ENCODE peak calls at places on chromosome X, in seven cellular contexts. E is stomach, C is sigmoid colon, P is suprapubic skin, Y is esophagus muscularis mucosa, T is HepG2, N is H1. J is an unnamed sample.

GRCh38 chrX:123830309-123830708 is 29.5 kb upstream of the XIAP start:
- DNase-seq in E (peak), C (no peak), P (no peak), Y (no peak), T (peak), N (no peak), J (peak)

GRCh38 chrX:23246001-23246400 is 88.6 kb upstream of the PTCHD1 start:
- DNase-seq in E (no peak), C (no peak), P (no peak), Y (no peak), T (no peak), N (no peak), J (no peak)

GRCh38 chrX:51860679-51861078 is 32.7 kb upstream of the MAGED1 start:
- DNase-seq in E (no peak), C (no peak), P (no peak), Y (no peak), T (peak), N (no peak), J (peak)

GRCh38 chrX:72201836-72202536 is 20.4 kb downstream of the PIN4 start:
- DNase-seq in E (no peak), C (no peak), P (no peak), Y (no peak), T (no peak), N (no peak), J (no peak)

GRCh38 chrX:6184900-6185515 is 43.7 kb downstream of the NLGN4X start:
- DNase-seq in E (no peak), C (no peak), P (no peak), Y (no peak), T (no peak), N (no peak), J (peak)

GRCh38 chrX:2401590-2402360 is 99.0 kb downstream of the DHRSX start:
- DNase-seq in E (peak), C (no peak), P (peak), Y (no peak), T (peak), N (no peak), J (no peak)

GRCh38 chrX:41600266-41600665 is 88.5 kb upstream of the GPR34 start:
- DNase-seq in E (no peak), C (no peak), P (no peak), Y (no peak), T (no peak), N (no peak), J (no peak)

GRCh38 chrX:9285342-9285771 is 179.5 kb upstream of the TBL1X start:
- DNase-seq in E (no peak), C (no peak), P (no peak), Y (no peak), T (no peak), N (no peak), J (no peak)

GRCh38 chrX:87941841-87942240 is 424.2 kb downstream of the KLHL4 start:
- DNase-seq in E (no peak), C (no peak), P (no peak), Y (no peak), T (no peak), N (no peak), J (no peak)

GRCh38 chrX:129785160-129785947 is 5.6 kb downstream of the SASH3 start:
- DNase-seq in E (no peak), C (peak), P (no peak), Y (no peak), T (no peak), N (no peak), J (no peak)

GRCh38 chrX:119398974-119399771 is at the start of gene SLC25A43:
- DNase-seq in E (peak), C (peak), P (no peak), Y (no peak), T (no peak), N (peak), J (peak)

GRCh38 chrX:153468008-153468580 is 2.3 kb downstream of the HAUS7 start:
- DNase-seq in E (no peak), C (peak), P (no peak), Y (no peak), T (no peak), N (no peak), J (no peak)

GRCh38 chrX:2708016-2708415 is 16.9 kb downstream of the CD99 start:
- DNase-seq in E (no peak), C (no peak), P (no peak), Y (no peak), T (no peak), N (no peak), J (no peak)

GRCh38 chrX:41250867-41251266 is 83.1 kb upstream of the DDX3X start:
- DNase-seq in E (no peak), C (no peak), P (no peak), Y (no peak), T (no peak), N (no peak), J (no peak)

GRCh38 chrX:140475025-140475424 is 29.8 kb downstream of the SOX3 start:
- DNase-seq in E (no peak), C (no peak), P (no peak), Y (no peak), T (no peak), N (peak), J (no peak)

GRCh38 chrX:119654112-119654531 is 38.8 kb downstream of the SEPTIN6 start:
- DNase-seq in E (no peak), C (peak), P (no peak), Y (no peak), T (no peak), N (no peak), J (no peak)

GRCh38 chrX:139044680-139045079 is 333.2 kb upstream of the FGF13 start:
- DNase-seq in E (no peak), C (no peak), P (no peak), Y (no peak), T (no peak), N (no peak), J (no peak)

GRCh38 chrX:30895331-30895730 is 6.3 kb upstream of the TAB3 start:
- DNase-seq in E (no peak), C (no peak), P (no peak), Y (no peak), T (peak), N (no peak), J (no peak)

GRCh38 chrX:69072486-69073006 is 92.7 kb downstream of the PJA1 start:
- DNase-seq in E (no peak), C (no peak), P (peak), Y (no peak), T (no peak), N (no peak), J (no peak)

GRCh38 chrX:114626323-114626722 is 42.4 kb downstream of the HTR2C start:
- DNase-seq in E (no peak), C (no peak), P (no peak), Y (no peak), T (peak), N (no peak), J (no peak)

GRCh38 chrX:2855761-2856160 is 27.0 kb downstream of the GYG2 start:
- DNase-seq in E (no peak), C (no peak), P (no peak), Y (no peak), T (no peak), N (no peak), J (no peak)

GRCh38 chrX:49664824-49665223 is 31.0 kb downstream of the PAGE1 start:
- DNase-seq in E (no peak), C (no peak), P (no peak), Y (no peak), T (no peak), N (no peak), J (no peak)

GRCh38 chrX:49309401-49309981 is 6.0 kb downstream of the GAGE10 start:
- DNase-seq in E (no peak), C (no peak), P (no peak), Y (no peak), T (no peak), N (no peak), J (no peak)

GRCh38 chrX:50638123-50638522 is 167.5 kb upstream of the DGKK start:
- DNase-seq in E (no peak), C (no peak), P (no peak), Y (no peak), T (no peak), N (no peak), J (no peak)

GRCh38 chrX:129495941-129496340 is 27.3 kb downstream of the SMARCA1 start:
- DNase-seq in E (no peak), C (no peak), P (no peak), Y (no peak), T (no peak), N (no peak), J (no peak)

GRCh38 chrX:150569155-150569477 is 695 bp downstream of the MTM1 start:
- DNase-seq in E (peak), C (no peak), P (no peak), Y (no peak), T (no peak), N (no peak), J (peak)

GRCh38 chrX:141405486-141405877 is 163.2 kb upstream of the SPANXC start:
- DNase-seq in E (no peak), C (no peak), P (no peak), Y (no peak), T (no peak), N (no peak), J (no peak)

GRCh38 chrX:66000628-66001275 is 39.1 kb downstream of the VSIG4 start:
- DNase-seq in E (no peak), C (no peak), P (no peak), Y (no peak), T (no peak), N (no peak), J (no peak)

GRCh38 chrX:65999029-65999562 is 40.8 kb downstream of the VSIG4 start:
- DNase-seq in E (no peak), C (no peak), P (no peak), Y (no peak), T (no peak), N (no peak), J (no peak)

GRCh38 chrX:66000178-66000577 is 39.7 kb downstream of the VSIG4 start:
- DNase-seq in E (no peak), C (no peak), P (no peak), Y (no peak), T (no peak), N (no peak), J (no peak)

GRCh38 chrX:65999563-66000148 is 40.2 kb downstream of the VSIG4 start:
- DNase-seq in E (no peak), C (no peak), P (no peak), Y (no peak), T (no peak), N (no peak), J (no peak)

DNA sequence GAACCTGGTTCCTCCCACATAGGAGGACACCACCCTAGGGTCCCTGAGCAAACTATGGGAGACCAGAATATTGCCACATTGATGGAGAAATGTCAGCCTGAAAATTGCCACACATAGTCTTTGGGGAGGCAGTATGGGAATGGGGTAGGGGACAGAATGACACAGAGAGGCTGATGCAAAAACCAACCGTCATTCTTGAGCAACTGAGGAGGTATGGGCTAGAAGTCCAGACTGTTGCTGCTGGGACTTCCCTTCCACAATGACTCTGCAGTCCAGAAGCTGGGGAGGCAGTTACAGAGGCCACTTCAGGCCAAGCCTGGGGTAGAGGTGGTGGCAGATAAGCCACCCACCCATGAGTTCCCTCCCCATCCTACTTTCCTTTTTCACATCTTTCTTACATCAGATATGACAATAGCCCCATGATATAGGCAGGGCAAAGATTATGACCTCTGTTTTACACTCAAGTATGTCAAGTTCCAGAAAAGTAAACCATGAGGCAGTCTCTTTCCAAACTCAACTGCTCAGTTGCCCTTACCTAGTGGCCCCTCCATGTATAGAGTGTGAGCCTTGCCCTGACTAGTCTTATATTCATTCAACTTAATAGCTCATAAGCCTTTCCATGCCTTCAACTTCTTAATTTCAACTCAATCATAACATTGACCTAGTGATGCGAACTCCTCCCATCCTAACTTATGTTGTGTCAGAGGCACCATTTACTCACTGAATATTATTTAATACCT is 41.7 kb downstream of the VSIG4 start:
- DNase-seq in E (no peak), C (no peak), P (no peak), Y (no peak), T (no peak), N (no peak), J (no peak)
- TF ChIP-seq EP300 in E (no peak), C (no peak), P (no peak), Y (no peak), T (no peak), N (no peak), J (no peak)

DNA sequence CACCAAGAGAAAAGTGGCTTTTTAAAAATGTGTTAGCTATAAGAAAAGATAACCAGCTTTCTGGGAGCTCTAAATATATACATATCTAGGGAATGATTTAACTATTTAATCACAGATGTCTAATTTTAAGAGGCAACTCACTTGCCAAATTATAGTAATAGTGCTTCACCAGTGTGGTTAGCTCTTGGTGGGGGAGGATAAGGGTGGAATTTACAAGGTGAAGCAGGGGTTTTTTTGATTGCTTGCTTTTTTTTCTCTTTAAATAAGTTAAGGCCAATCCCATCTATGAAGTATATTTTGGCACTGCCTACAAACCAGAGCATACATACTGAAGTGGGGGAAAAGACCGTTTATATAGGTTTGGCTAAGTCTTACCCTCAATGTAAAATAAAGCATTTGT is 547.8 kb upstream of the DIPK2B start:
- DNase-seq in E (no peak), C (no peak), P (no peak), Y (no peak), T (no peak), N (no peak), J (no peak)
- TF ChIP-seq POLR2AphosphoS5 in E (no peak), C (no peak), P (no peak), Y (no peak), T (no peak), N (no peak), J (no peak)

DNA sequence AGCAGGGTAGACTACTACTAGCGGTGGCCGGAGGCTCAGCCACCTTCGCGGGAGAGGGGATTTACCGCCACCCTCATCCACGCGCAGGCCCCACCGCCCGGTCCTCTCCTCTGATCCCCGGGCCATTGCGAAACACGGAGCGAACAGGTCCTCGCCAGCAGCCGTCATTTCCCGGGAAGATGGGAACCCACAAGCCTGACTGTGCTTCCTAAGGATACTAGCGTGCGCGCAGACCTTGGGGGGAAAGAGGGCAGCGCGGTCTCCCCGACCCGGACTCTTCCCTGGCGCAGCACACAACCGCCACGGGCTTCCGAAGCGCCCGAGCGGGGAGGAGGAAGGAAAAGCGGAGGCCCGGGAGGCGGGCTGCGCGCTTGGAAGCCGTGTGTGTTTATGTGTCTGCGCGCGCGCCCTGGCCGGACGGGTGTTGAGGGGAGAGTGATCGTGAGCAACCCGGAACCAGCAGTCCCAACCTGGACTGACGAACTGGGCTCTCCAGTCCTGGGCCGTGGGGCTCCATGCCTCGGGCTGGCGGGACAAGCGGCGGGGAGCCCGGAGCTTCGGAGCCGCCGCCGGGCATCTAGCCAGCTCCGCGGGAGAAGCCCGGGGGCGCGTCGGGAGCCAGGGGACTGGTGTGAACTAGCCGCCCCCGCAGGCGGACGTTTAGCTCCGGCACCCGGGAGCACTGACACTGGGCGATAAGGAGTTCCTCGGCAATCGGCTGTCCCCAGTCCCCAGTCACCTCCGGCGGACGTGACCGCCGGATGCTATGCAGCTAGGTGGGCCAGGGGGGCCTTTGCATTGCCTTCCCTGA is 74.6 kb upstream of the BCOR start:
- DNase-seq in E (peak), C (peak), P (no peak), Y (no peak), T (no peak), N (peak), J (peak)
- TF ChIP-seq EP300 in E (no peak), C (no peak), P (no peak), Y (no peak), T (no peak), N (no peak), J (no peak)

GRCh38 chrX:85828771-85829170 is 218.6 kb downstream of the CHM start:
- DNase-seq in E (no peak), C (no peak), P (no peak), Y (no peak), T (no peak), N (no peak), J (no peak)
- TF ChIP-seq POLR2AphosphoS5 in E (no peak), C (no peak), P (no peak), Y (no peak), T (no peak), N (no peak), J (no peak)

DNA sequence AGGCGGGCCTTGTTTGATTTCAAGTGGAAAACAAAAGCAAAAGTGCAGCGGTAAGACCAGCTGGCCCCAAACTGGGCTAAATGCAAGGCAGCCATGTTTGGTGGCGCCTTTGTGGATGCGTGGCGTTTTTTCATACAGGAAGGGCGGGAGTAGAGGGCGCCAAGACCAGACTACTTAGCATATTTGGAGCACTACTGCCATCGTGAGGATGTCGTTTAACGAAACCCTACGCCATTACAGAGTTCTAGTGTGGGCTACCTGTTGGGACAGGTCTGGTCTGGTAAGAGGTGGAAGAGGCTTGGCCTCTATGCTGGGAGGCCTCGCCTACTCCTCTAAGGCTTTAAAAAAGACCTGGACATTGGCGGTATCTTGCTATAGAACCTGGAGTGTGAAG is 230.7 kb upstream of the STK26 start:
- DNase-seq in E (peak), C (peak), P (no peak), Y (no peak), T (no peak), N (no peak), J (peak)
- TF ChIP-seq EP300 in E (no peak), C (no peak), P (no peak), Y (no peak), T (no peak), N (no peak), J (no peak)

GRCh38 chrX:47218280-47218919 is at the start of gene CDK16:
- DNase-seq in E (peak), C (peak), P (no peak), Y (peak), T (peak), N (peak), J (peak)
- TF ChIP-seq POLR2AphosphoS5 in E (peak), C (peak), P (peak), Y (peak), T (peak), N (peak), J (peak)

DNA sequence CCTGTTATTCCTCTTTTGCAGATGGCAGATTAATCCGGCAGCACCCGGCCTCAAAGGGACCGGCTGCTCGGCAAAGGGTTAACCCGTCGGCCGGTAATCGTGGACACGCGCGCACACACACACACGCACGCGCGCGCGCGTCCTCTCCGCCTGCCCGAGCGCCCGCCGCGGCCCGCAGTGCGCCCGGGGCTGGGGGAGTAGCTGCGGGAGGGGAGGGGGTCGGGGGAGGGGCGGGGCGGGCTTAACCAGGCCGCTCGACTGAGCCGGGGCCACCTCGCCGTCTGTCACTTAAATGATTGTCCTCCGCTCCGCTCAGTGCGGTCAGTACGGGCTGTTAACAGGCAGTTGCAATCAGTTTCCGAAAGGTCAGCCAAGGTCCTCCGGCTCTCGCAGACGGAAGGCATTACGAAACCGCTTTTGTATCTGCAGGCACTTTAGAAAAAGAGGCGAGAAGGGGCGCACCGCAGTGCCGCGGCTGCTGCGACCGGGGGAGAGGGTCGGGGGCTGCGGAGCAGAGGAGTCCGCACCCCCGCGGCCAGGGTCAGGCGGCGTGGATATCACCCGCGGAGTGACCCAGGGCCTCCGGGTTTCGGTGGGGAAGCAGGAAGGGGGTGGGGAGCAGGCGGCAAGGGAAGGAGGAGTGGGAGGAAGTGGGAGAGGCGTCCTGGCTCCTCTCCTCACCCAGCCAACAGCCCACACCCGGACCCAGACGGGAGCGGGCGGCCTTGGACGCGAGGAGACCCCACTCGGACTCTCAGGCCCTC is 57.3 kb upstream of the BCOR start:
- DNase-seq in E (peak), C (peak), P (no peak), Y (peak), T (peak), N (peak), J (peak)
- TF ChIP-seq EP300 in E (no peak), C (no peak), P (no peak), Y (no peak), T (no peak), N (no peak), J (no peak)

J was measured in transverse colon.